ENCODE peak calls at places on chromosomes 13 and 19, in six cellular contexts. I is osteocyte, K is heart right ventricle, J is G401, W is kidney tubule cell, C is lung. R is an unnamed sample.

GRCh38 chr19:33763661-33764343 is 32.9 kb upstream of the KCTD15 start:
- DNase-seq in C (no peak), K (no peak), J (peak), W (no peak), I (no peak), R (no peak)

GRCh38 chr19:18388328-18389094 is 2.6 kb downstream of the GDF15 start:
- DNase-seq in K (peak), C (peak), J (peak), W (peak), I (peak), R (peak)

GRCh38 chr13:95564948-95565347 is 12.4 kb downstream of the CLDN10 start:
- DNase-seq in W (peak), C (no peak), K (no peak), J (no peak), I (no peak), R (no peak)

GRCh38 chr13:51453308-51453958 is 597 bp upstream of the INTS6 start:
- DNase-seq in J (no peak), W (no peak), K (peak), C (peak), I (no peak), R (peak)

GRCh38 chr13:29545988-29546387 is 49.5 kb downstream of the SLC7A1 start:
- DNase-seq in W (no peak), C (no peak), K (no peak), I (no peak), J (no peak), R (no peak)

GRCh38 chr13:91305652-91306051 is 41.8 kb upstream of the MIR17HG start:
- DNase-seq in K (no peak), W (no peak), C (no peak), J (no peak), I (no peak), R (no peak)

GRCh38 chr19:7509625-7510024 is 6.3 kb upstream of the ZNF358 start:
- DNase-seq in J (no peak), K (no peak), I (no peak), W (no peak), C (no peak), R (no peak)

GRCh38 chr19:7947939-7948338 is 4.5 kb upstream of the TIMM44 start:
- DNase-seq in I (no peak), K (no peak), C (no peak), W (peak), J (no peak), R (no peak)

GRCh38 chr13:20546559-20546958 is 20.4 kb upstream of the IFT88 start:
- DNase-seq in I (no peak), K (no peak), C (no peak), J (no peak), W (no peak), R (no peak)

GRCh38 chr13:53782400-53783030 is 753.9 kb downstream of the OLFM4 start:
- DNase-seq in K (peak), W (peak), I (no peak), J (peak), C (no peak), R (no peak)

R was measured in T-helper 17 cell.